ENCODE peak calls at places on chromosomes 6 and 20, in five cellular contexts. I, Q, D, B and A are unnamed samples.

GRCh38 chr20:46350201-46350985 is 42.1 kb upstream of the CDH22 start:
- DNase-seq in B (peak), Q (no peak), I (no peak), D (peak), A (no peak)

GRCh38 chr6:54267798-54268197 is 40.4 kb upstream of the TINAG start:
- DNase-seq in D (peak), Q (peak), I (peak), B (peak), A (peak)

GRCh38 chr6:36679043-36679821 is 718 bp downstream of the CDKN1A start:
- DNase-seq in I (peak), B (peak), D (peak), Q (no peak), A (no peak)

GRCh38 chr20:50572922-50573777 is 63.0 kb downstream of the PTPN1 start:
- DNase-seq in D (no peak), I (no peak), Q (no peak), B (no peak), A (no peak)

GRCh38 chr6:146884728-146885127 is 286.0 kb downstream of the ADGB start:
- DNase-seq in B (no peak), Q (no peak), I (no peak), D (no peak), A (no peak)

GRCh38 chr20:62860391-62860923 is 1.2 kb downstream of the TCFL5 start:
- DNase-seq in D (peak), I (peak), B (no peak), Q (no peak), A (no peak)

GRCh38 chr20:24917797-24918578 is 31.1 kb upstream of the CST7 start:
- DNase-seq in B (peak), D (peak), I (peak), Q (peak), A (peak)

GRCh38 chr20:50467618-50468373 is 42.4 kb upstream of the PTPN1 start:
- DNase-seq in B (peak), D (peak), I (peak), Q (peak), A (no peak)

GRCh38 chr6:149026530-149026942 is 279.7 kb downstream of the UST start:
- DNase-seq in Q (peak), B (peak), D (peak), I (peak), A (peak)

GRCh38 chr6:14131579-14131978 is 14.0 kb downstream of the CD83 start:
- DNase-seq in B (no peak), Q (no peak), D (no peak), I (no peak), A (no peak)

GRCh38 chr6:156053626-156054025 is 598.0 kb upstream of the NOX3 start:
- DNase-seq in Q (no peak), I (no peak), D (no peak), B (no peak), A (no peak)

GRCh38 chr6:107132330-107132954 is 17.1 kb upstream of the BEND3 start:
- DNase-seq in Q (peak), D (peak), I (peak), B (peak), A (no peak)

GRCh38 chr20:49811825-49812462 is 684 bp upstream of the SLC9A8 start:
- DNase-seq in Q (no peak), I (no peak), B (no peak), D (no peak), A (no peak)

GRCh38 chr6:146598785-146599405 is at the start of gene ADGB:
- DNase-seq in B (peak), Q (no peak), D (peak), I (peak), A (peak)

GRCh38 chr6:18118330-18118729 is 4.1 kb downstream of the NHLRC1 start:
- DNase-seq in D (no peak), Q (no peak), B (no peak), I (no peak), A (no peak)

GRCh38 chr6:162999575-163000285 is 272.0 kb downstream of the PACRG start:
- DNase-seq in I (no peak), B (no peak), D (no peak), Q (no peak), A (no peak)

GRCh38 chr6:45469708-45470107 is 92.0 kb upstream of the SUPT3H start:
- DNase-seq in Q (no peak), B (no peak), I (no peak), D (no peak), A (no peak)

GRCh38 chr6:90241229-90241873 is 55.3 kb downstream of the BACH2 start:
- DNase-seq in B (no peak), I (no peak), Q (no peak), D (peak), A (no peak)

GRCh38 chr6:13917141-13917540 is 7.6 kb upstream of the RNF182 start:
- DNase-seq in Q (no peak), B (no peak), I (no peak), D (no peak), A (no peak)

GRCh38 chr6:20835315-20836010 is 301.2 kb downstream of the CDKAL1 start:
- DNase-seq in D (no peak), B (no peak), Q (no peak), I (no peak), A (no peak)

GRCh38 chr6:106745824-106746610 is 116.6 kb downstream of the QRSL1 start:
- DNase-seq in D (no peak), B (peak), Q (no peak), I (peak), A (no peak)

GRCh38 chr6:157516319-157517026 is 135.5 kb downstream of the ZDHHC14 start:
- DNase-seq in I (no peak), D (no peak), Q (no peak), B (no peak), A (no peak)

GRCh38 chr6:85464722-85465150 is 14.9 kb downstream of the NT5E start:
- DNase-seq in D (no peak), I (no peak), Q (peak), B (peak), A (no peak)

DNA sequence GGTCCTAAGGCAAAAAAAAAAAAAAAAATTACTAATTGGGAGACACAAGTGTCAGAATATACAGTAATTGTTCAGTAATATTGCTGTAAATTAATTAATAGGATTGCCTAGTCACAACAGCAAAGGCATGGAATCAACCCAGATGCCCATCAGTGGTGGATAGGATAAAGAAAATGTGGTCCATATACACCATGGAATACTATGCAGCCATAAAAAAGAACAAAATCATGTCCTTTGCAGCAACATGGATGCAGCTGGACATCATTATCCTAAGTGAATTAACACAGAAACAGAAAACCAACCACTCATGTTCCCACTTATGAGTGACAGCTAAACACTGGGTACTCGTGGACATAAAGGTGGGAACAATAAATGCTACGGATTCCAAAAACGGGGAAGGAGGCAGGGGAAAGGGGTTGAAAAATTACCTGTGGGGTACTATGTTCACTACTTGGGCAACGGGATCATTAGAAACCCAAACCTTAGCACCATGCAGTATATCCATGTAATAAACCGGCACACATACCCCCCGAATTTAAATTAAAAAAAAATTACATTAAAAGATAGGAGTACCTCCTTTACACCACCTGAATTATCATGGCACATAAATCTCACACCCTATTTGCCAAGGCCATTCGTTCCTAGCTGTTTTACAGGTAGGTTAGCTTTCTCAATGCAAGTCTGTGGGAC is 689 bp upstream of the PFDN4 start:
- DNase-seq in B (no peak), D (no peak), I (no peak), Q (no peak), A (no peak)
- H3K4me3 ChIP-seq in B (peak), D (peak), I (peak), Q (peak), A (peak)

GRCh38 chr6:112214749-112215269 is 39.6 kb downstream of the LAMA4 start:
- DNase-seq in I (peak), D (no peak), B (peak), Q (no peak), A (peak)
- TF ChIP-seq REST in I (no peak), D (no peak), B (no peak), Q (no peak), A (no peak)

GRCh38 chr6:44189257-44189656 is 27.5 kb upstream of the MYMX start:
- DNase-seq in Q (no peak), I (no peak), D (no peak), B (no peak), A (no peak)

GRCh38 chr6:44193307-44193910 is 23.3 kb upstream of the MYMX start:
- DNase-seq in D (no peak), I (no peak), B (no peak), Q (no peak), A (no peak)

GRCh38 chr6:44190712-44191111 is 26.0 kb upstream of the MYMX start:
- DNase-seq in D (no peak), B (no peak), I (no peak), Q (no peak), A (no peak)

GRCh38 chr6:44194326-44194725 is 22.4 kb upstream of the MYMX start:
- DNase-seq in Q (no peak), D (no peak), I (no peak), B (no peak), A (no peak)

GRCh38 chr6:44192428-44193041 is 24.2 kb upstream of the MYMX start:
- DNase-seq in I (no peak), Q (no peak), B (no peak), D (peak), A (no peak)
- H3K4me3 ChIP-seq in I (peak), Q (no peak), B (no peak), D (peak), A (no peak)

GRCh38 chr20:41174782-41175181 is 37.4 kb downstream of the PLCG1 start:
- DNase-seq in I (no peak), D (no peak), Q (no peak), B (no peak), A (no peak)
- TF ChIP-seq REST in I (no peak), D (no peak), Q (no peak), B (no peak), A (no peak)

DNA sequence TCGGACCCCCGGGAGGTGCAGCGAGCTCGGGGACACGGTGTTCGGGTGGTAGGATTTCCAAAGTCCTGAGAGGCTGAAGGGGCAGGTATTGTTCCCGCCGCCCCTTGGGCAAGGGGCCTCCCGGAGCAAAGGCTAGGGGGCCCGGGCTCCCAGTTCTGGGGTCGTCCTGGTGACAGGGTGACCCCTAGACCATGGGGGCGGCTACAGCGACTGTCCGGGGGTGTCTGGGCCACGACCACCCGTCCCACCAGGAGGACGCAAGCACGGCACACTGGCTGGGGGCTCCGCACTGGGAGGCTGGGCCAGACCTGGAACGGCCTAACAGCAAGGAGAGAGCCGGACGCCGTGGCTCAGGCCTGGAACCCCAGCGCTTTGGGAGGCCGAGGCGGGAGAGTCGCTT is 55.6 kb downstream of the PRR18 start:
- DNase-seq in I (no peak), Q (no peak), B (no peak), D (no peak), A (no peak)
- H3K4me3 ChIP-seq in I (no peak), Q (no peak), B (no peak), D (no peak), A (no peak)

GRCh38 chr20:23086056-23086551 is at the start of gene CD93:
- DNase-seq in I (no peak), B (no peak), D (peak), Q (no peak), A (no peak)
- TF ChIP-seq REST in I (no peak), B (no peak), D (no peak), Q (no peak), A (no peak)